ENCODE peak calls at places on chromosomes 1 and 21, in ten cellular contexts. One of them, this sample, is unnamed.

GRCh38 chr1:162373072-162373427 is 3.6 kb downstream of the SPATA46 start:
- DNase-seq in thyroid gland: no peak
- DNase-seq in sigmoid colon: peak
- DNase-seq in adrenal gland: no peak
- DNase-seq in heart left ventricle: no peak
- DNase-seq in IMR-90: no peak
- DNase-seq in A549: no peak
- DNase-seq in uterus: no peak
- DNase-seq in stomach: no peak
- DNase-seq in prostate gland: no peak
- DNase-seq in this sample: no peak

GRCh38 chr1:86296305-86297205 is 99.6 kb downstream of the ODF2L start:
- DNase-seq in thyroid gland: no peak
- DNase-seq in sigmoid colon: no peak
- DNase-seq in adrenal gland: no peak
- DNase-seq in heart left ventricle: no peak
- DNase-seq in IMR-90: no peak
- DNase-seq in A549: no peak
- DNase-seq in uterus: no peak
- DNase-seq in stomach: no peak
- DNase-seq in prostate gland: no peak
- DNase-seq in this sample: no peak

GRCh38 chr1:109826930-109827349 is 63.2 kb upstream of the EPS8L3 start:
- DNase-seq in thyroid gland: no peak
- DNase-seq in sigmoid colon: no peak
- DNase-seq in adrenal gland: no peak
- DNase-seq in heart left ventricle: no peak
- DNase-seq in IMR-90: no peak
- DNase-seq in A549: no peak
- DNase-seq in uterus: peak
- DNase-seq in stomach: no peak
- DNase-seq in prostate gland: no peak
- DNase-seq in this sample: peak

GRCh38 chr1:213135572-213135971 is 84.5 kb downstream of the RPS6KC1 start:
- DNase-seq in thyroid gland: no peak
- DNase-seq in sigmoid colon: no peak
- DNase-seq in adrenal gland: no peak
- DNase-seq in heart left ventricle: no peak
- DNase-seq in IMR-90: peak
- DNase-seq in A549: no peak
- DNase-seq in uterus: no peak
- DNase-seq in stomach: no peak
- DNase-seq in prostate gland: no peak
- DNase-seq in this sample: no peak

GRCh38 chr1:161324020-161324419 is 9.8 kb downstream of the SDHC start:
- DNase-seq in thyroid gland: no peak
- DNase-seq in sigmoid colon: no peak
- DNase-seq in adrenal gland: no peak
- DNase-seq in heart left ventricle: no peak
- DNase-seq in IMR-90: no peak
- DNase-seq in A549: no peak
- DNase-seq in uterus: no peak
- DNase-seq in stomach: no peak
- DNase-seq in prostate gland: no peak
- DNase-seq in this sample: no peak

GRCh38 chr1:37952738-37953137 is 5.9 kb upstream of the INPP5B start:
- DNase-seq in thyroid gland: no peak
- DNase-seq in sigmoid colon: no peak
- DNase-seq in adrenal gland: no peak
- DNase-seq in heart left ventricle: no peak
- DNase-seq in IMR-90: no peak
- DNase-seq in A549: no peak
- DNase-seq in uterus: no peak
- DNase-seq in stomach: no peak
- DNase-seq in prostate gland: no peak
- DNase-seq in this sample: no peak

GRCh38 chr1:54173681-54174080 is 20.9 kb upstream of the CDCP2 start:
- DNase-seq in thyroid gland: no peak
- DNase-seq in sigmoid colon: no peak
- DNase-seq in adrenal gland: peak
- DNase-seq in heart left ventricle: no peak
- DNase-seq in IMR-90: no peak
- DNase-seq in A549: no peak
- DNase-seq in uterus: no peak
- DNase-seq in stomach: no peak
- DNase-seq in prostate gland: no peak
- DNase-seq in this sample: no peak

GRCh38 chr21:45011911-45012660 is 62.3 kb upstream of the ADARB1 start:
- DNase-seq in thyroid gland: peak
- DNase-seq in sigmoid colon: peak
- DNase-seq in adrenal gland: peak
- DNase-seq in heart left ventricle: peak
- DNase-seq in IMR-90: peak
- DNase-seq in A549: peak
- DNase-seq in uterus: peak
- DNase-seq in stomach: no peak
- DNase-seq in prostate gland: no peak
- DNase-seq in this sample: no peak

GRCh38 chr1:46333300-46334029 is 7.1 kb upstream of the NSUN4 start:
- DNase-seq in thyroid gland: no peak
- DNase-seq in sigmoid colon: no peak
- DNase-seq in adrenal gland: no peak
- DNase-seq in heart left ventricle: no peak
- DNase-seq in IMR-90: peak
- DNase-seq in A549: peak
- DNase-seq in uterus: no peak
- DNase-seq in stomach: no peak
- DNase-seq in prostate gland: no peak
- DNase-seq in this sample: peak

GRCh38 chr1:151513626-151514101 is 2.5 kb downstream of the CGN start:
- DNase-seq in thyroid gland: peak
- DNase-seq in sigmoid colon: peak
- DNase-seq in adrenal gland: no peak
- DNase-seq in heart left ventricle: no peak
- DNase-seq in IMR-90: peak
- DNase-seq in A549: no peak
- DNase-seq in uterus: no peak
- DNase-seq in stomach: peak
- DNase-seq in prostate gland: peak
- DNase-seq in this sample: no peak

GRCh38 chr1:63116016-63116415 is 206.4 kb upstream of the FOXD3 start:
- DNase-seq in thyroid gland: no peak
- DNase-seq in sigmoid colon: no peak
- DNase-seq in adrenal gland: no peak
- DNase-seq in heart left ventricle: no peak
- DNase-seq in IMR-90: no peak
- DNase-seq in A549: no peak
- DNase-seq in uterus: no peak
- DNase-seq in stomach: no peak
- DNase-seq in prostate gland: no peak
- DNase-seq in this sample: no peak

GRCh38 chr21:28614816-28615215 is 377.9 kb downstream of the LTN1 start:
- DNase-seq in thyroid gland: no peak
- DNase-seq in sigmoid colon: no peak
- DNase-seq in adrenal gland: no peak
- DNase-seq in heart left ventricle: no peak
- DNase-seq in IMR-90: no peak
- DNase-seq in A549: no peak
- DNase-seq in uterus: no peak
- DNase-seq in stomach: no peak
- DNase-seq in prostate gland: no peak
- DNase-seq in this sample: no peak

GRCh38 chr1:241751524-241751923 is 96.5 kb upstream of the EXO1 start:
- DNase-seq in thyroid gland: no peak
- DNase-seq in sigmoid colon: no peak
- DNase-seq in adrenal gland: no peak
- DNase-seq in heart left ventricle: no peak
- DNase-seq in IMR-90: no peak
- DNase-seq in A549: no peak
- DNase-seq in uterus: no peak
- DNase-seq in stomach: no peak
- DNase-seq in prostate gland: no peak
- DNase-seq in this sample: no peak

GRCh38 chr1:226443033-226443432 is 35.1 kb upstream of the PARP1 start:
- DNase-seq in thyroid gland: peak
- DNase-seq in sigmoid colon: no peak
- DNase-seq in adrenal gland: no peak
- DNase-seq in heart left ventricle: no peak
- DNase-seq in IMR-90: no peak
- DNase-seq in A549: no peak
- DNase-seq in uterus: no peak
- DNase-seq in stomach: no peak
- DNase-seq in prostate gland: no peak
- DNase-seq in this sample: no peak

GRCh38 chr1:6259491-6260362 is 1.2 kb downstream of the GPR153 start:
- DNase-seq in thyroid gland: peak
- DNase-seq in sigmoid colon: peak
- DNase-seq in adrenal gland: peak
- DNase-seq in heart left ventricle: peak
- DNase-seq in IMR-90: peak
- DNase-seq in A549: peak
- DNase-seq in uterus: peak
- DNase-seq in stomach: peak
- DNase-seq in prostate gland: peak
- DNase-seq in this sample: peak
- TF ChIP-seq POLR2A in thyroid gland: no peak
- TF ChIP-seq POLR2A in sigmoid colon: no peak
- TF ChIP-seq POLR2A in adrenal gland: no peak
- TF ChIP-seq POLR2A in heart left ventricle: no peak
- TF ChIP-seq POLR2A in IMR-90: no peak
- TF ChIP-seq POLR2A in A549: no peak
- TF ChIP-seq POLR2A in uterus: no peak
- TF ChIP-seq POLR2A in stomach: no peak
- TF ChIP-seq POLR2A in prostate gland: peak
- TF ChIP-seq POLR2A in this sample: no peak

DNA sequence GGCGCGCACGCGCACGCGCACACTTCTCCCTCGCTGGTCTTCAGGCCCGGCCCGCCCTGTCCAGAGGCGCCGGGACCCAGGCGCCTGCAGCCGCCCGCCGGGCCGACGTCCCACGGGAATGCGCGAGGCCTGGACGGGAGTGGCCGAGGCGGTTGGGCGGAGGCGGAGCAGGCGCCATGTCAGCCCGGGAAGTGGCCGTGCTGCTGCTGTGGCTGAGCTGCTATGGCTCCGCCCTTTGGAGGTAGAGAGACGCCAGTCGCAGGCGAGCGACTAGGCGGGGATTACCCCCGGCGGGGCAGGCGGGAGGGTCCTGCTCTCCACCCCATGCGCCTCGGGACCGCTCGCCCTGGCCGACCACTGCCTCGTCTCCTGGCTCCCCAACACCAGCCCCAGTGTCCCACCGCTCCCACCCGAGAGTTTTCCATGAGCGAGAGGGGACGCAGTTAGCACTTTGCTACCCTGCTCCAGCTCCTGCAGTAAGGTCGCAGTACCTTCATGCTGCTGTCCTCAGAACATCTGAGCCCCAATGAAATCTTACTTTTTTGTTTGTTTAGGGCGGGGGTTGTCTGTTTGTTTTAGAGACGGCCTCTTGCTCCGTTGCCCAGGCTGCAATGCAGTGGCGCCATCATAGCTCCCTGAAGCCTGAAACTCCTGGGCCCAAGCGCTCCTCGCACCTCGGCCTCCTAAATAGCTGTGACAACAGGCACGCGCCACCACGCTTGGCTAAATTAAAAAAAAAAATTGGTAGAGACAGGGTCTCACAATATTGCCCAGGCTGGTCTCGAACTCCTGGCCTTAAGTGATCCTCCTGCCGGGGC is at the start of gene CATSPERE:
- DNase-seq in thyroid gland: peak
- DNase-seq in sigmoid colon: peak
- DNase-seq in adrenal gland: peak
- DNase-seq in heart left ventricle: peak
- DNase-seq in IMR-90: peak
- DNase-seq in A549: peak
- DNase-seq in uterus: peak
- DNase-seq in stomach: peak
- DNase-seq in prostate gland: peak
- DNase-seq in this sample: peak
- TF ChIP-seq POLR2A in thyroid gland: peak
- TF ChIP-seq POLR2A in sigmoid colon: peak
- TF ChIP-seq POLR2A in adrenal gland: peak
- TF ChIP-seq POLR2A in heart left ventricle: peak
- TF ChIP-seq POLR2A in IMR-90: peak
- TF ChIP-seq POLR2A in A549: peak
- TF ChIP-seq POLR2A in uterus: peak
- TF ChIP-seq POLR2A in stomach: peak
- TF ChIP-seq POLR2A in prostate gland: peak
- TF ChIP-seq POLR2A in this sample: no peak

GRCh38 chr1:181846681-181847080 is 214.8 kb downstream of the ZNF648 start:
- DNase-seq in thyroid gland: no peak
- DNase-seq in sigmoid colon: no peak
- DNase-seq in adrenal gland: no peak
- DNase-seq in heart left ventricle: no peak
- DNase-seq in IMR-90: no peak
- DNase-seq in A549: no peak
- DNase-seq in uterus: no peak
- DNase-seq in stomach: no peak
- DNase-seq in prostate gland: no peak
- DNase-seq in this sample: no peak
- TF ChIP-seq POLR2A in thyroid gland: no peak
- TF ChIP-seq POLR2A in sigmoid colon: no peak
- TF ChIP-seq POLR2A in adrenal gland: no peak
- TF ChIP-seq POLR2A in heart left ventricle: no peak
- TF ChIP-seq POLR2A in IMR-90: no peak
- TF ChIP-seq POLR2A in A549: no peak
- TF ChIP-seq POLR2A in uterus: no peak
- TF ChIP-seq POLR2A in stomach: no peak
- TF ChIP-seq POLR2A in prostate gland: no peak
- TF ChIP-seq POLR2A in this sample: no peak

GRCh38 chr1:179818260-179818659 is 59.3 kb downstream of the TOR1AIP2 start:
- DNase-seq in thyroid gland: no peak
- DNase-seq in sigmoid colon: peak
- DNase-seq in adrenal gland: no peak
- DNase-seq in heart left ventricle: no peak
- DNase-seq in IMR-90: no peak
- DNase-seq in A549: no peak
- DNase-seq in uterus: no peak
- DNase-seq in stomach: no peak
- DNase-seq in prostate gland: no peak
- DNase-seq in this sample: no peak

GRCh38 chr1:179817789-179818188 is 59.8 kb downstream of the TOR1AIP2 start:
- DNase-seq in thyroid gland: no peak
- DNase-seq in sigmoid colon: peak
- DNase-seq in adrenal gland: peak
- DNase-seq in heart left ventricle: peak
- DNase-seq in IMR-90: peak
- DNase-seq in A549: no peak
- DNase-seq in uterus: peak
- DNase-seq in stomach: no peak
- DNase-seq in prostate gland: no peak
- DNase-seq in this sample: peak

GRCh38 chr1:179817056-179817455 is 60.5 kb downstream of the TOR1AIP2 start:
- DNase-seq in thyroid gland: no peak
- DNase-seq in sigmoid colon: peak
- DNase-seq in adrenal gland: no peak
- DNase-seq in heart left ventricle: no peak
- DNase-seq in IMR-90: no peak
- DNase-seq in A549: no peak
- DNase-seq in uterus: no peak
- DNase-seq in stomach: no peak
- DNase-seq in prostate gland: no peak
- DNase-seq in this sample: no peak

GRCh38 chr1:179820216-179820970 is 57.2 kb downstream of the TOR1AIP2 start:
- DNase-seq in thyroid gland: no peak
- DNase-seq in sigmoid colon: peak
- DNase-seq in adrenal gland: no peak
- DNase-seq in heart left ventricle: no peak
- DNase-seq in IMR-90: no peak
- DNase-seq in A549: no peak
- DNase-seq in uterus: no peak
- DNase-seq in stomach: no peak
- DNase-seq in prostate gland: no peak
- DNase-seq in this sample: no peak

GRCh38 chr1:179818743-179819173 is 58.8 kb downstream of the TOR1AIP2 start:
- DNase-seq in thyroid gland: no peak
- DNase-seq in sigmoid colon: peak
- DNase-seq in adrenal gland: peak
- DNase-seq in heart left ventricle: peak
- DNase-seq in IMR-90: peak
- DNase-seq in A549: no peak
- DNase-seq in uterus: peak
- DNase-seq in stomach: no peak
- DNase-seq in prostate gland: no peak
- DNase-seq in this sample: peak
- TF ChIP-seq POLR2A in thyroid gland: no peak
- TF ChIP-seq POLR2A in sigmoid colon: no peak
- TF ChIP-seq POLR2A in adrenal gland: no peak
- TF ChIP-seq POLR2A in heart left ventricle: no peak
- TF ChIP-seq POLR2A in IMR-90: no peak
- TF ChIP-seq POLR2A in A549: no peak
- TF ChIP-seq POLR2A in uterus: no peak
- TF ChIP-seq POLR2A in stomach: no peak
- TF ChIP-seq POLR2A in prostate gland: no peak
- TF ChIP-seq POLR2A in this sample: no peak

This sample was measured in testis.